ENCODE peak calls at places on chromosome 7, in ten cellular contexts. T is kidney; Y is activated CD4-positive, CD25-positive, alpha-beta regulatory T cell treated with anti-CD3 and anti-CD28 coated beads, Interleukin-2, amount 50 U/mL, for 16 hours; O is brain pericyte; G is GM06990; P is tibial artery; I is upper lobe of right lung; M is activated CD4-positive, alpha-beta T cell treated with anti-CD3 and anti-CD28 coated beads, Interleukin-2, amount 50 U/mL, for 48 hours; U is Peyer's patch; D is Daoy. J is an unnamed sample.

GRCh38 chr7:44845476-44845875 is 2.4 kb downstream of the H2AZ2 start:
- DNase-seq in T (no peak), Y (no peak), O (no peak), G (no peak), P (no peak), I (no peak), M (no peak), U (no peak), D (no peak), J (no peak)

GRCh38 chr7:74083928-74084721 is 521 bp downstream of the LIMK1 start:
- DNase-seq in T (peak; percentile 85), Y (no peak), O (no peak), G (peak; percentile 41), P (peak; percentile 73), I (peak; percentile 83), M (peak; percentile 47), U (peak; percentile 71), D (peak; percentile 84), J (no peak)

GRCh38 chr7:129784783-129785456 is 167.8 kb downstream of the UBE2H start:
- DNase-seq in T (no peak), Y (no peak), O (no peak), G (peak; percentile 51), P (no peak), I (no peak), M (no peak), U (peak; percentile 37), D (no peak), J (peak; percentile 17)

GRCh38 chr7:132653364-132653930 is 77.2 kb upstream of the PLXNA4 start:
- DNase-seq in T (no peak), Y (no peak), O (no peak), G (peak; percentile 15), P (no peak), I (no peak), M (no peak), U (no peak), D (no peak), J (no peak)

GRCh38 chr7:28458732-28459131 is 46.4 kb downstream of the CREB5 start:
- DNase-seq in T (no peak), Y (no peak), O (no peak), G (no peak), P (no peak), I (no peak), M (no peak), U (no peak), D (no peak), J (no peak)

GRCh38 chr7:22187691-22188348 is 169.1 kb downstream of the RAPGEF5 start:
- DNase-seq in T (no peak), Y (no peak), O (no peak), G (no peak), P (no peak), I (no peak), M (no peak), U (no peak), D (no peak), J (no peak)

GRCh38 chr7:95430864-95431263 is 4.0 kb downstream of the PON2 start:
- DNase-seq in T (no peak), Y (no peak), O (no peak), G (no peak), P (no peak), I (no peak), M (no peak), U (no peak), D (peak; percentile 57), J (no peak)

GRCh38 chr7:100584677-100585510 is 1.0 kb downstream of the LRCH4 start:
- DNase-seq in T (peak; percentile 88), Y (no peak), O (no peak), G (no peak), P (no peak), I (peak; percentile 77), M (no peak), U (peak; percentile 48), D (peak; percentile 47), J (peak; percentile 58)

GRCh38 chr7:137958593-137959431 is 43.1 kb downstream of the CREB3L2 start:
- DNase-seq in T (no peak), Y (no peak), O (no peak), G (no peak), P (no peak), I (no peak), M (no peak), U (no peak), D (no peak), J (no peak)

GRCh38 chr7:21364838-21365267 is 63.0 kb upstream of the SP4 start:
- DNase-seq in T (no peak), Y (no peak), O (no peak), G (peak; percentile 46), P (no peak), I (no peak), M (no peak), U (no peak), D (peak; percentile 29), J (no peak)

GRCh38 chr7:68559518-68559917 is 1038.8 kb upstream of the AUTS2 start:
- DNase-seq in T (no peak), Y (no peak), O (no peak), G (no peak), P (no peak), I (no peak), M (no peak), U (no peak), D (no peak), J (no peak)

GRCh38 chr7:48250441-48250951 is 79.2 kb downstream of the ABCA13 start:
- DNase-seq in T (no peak), Y (no peak), O (peak; percentile 16), G (no peak), P (no peak), I (no peak), M (no peak), U (no peak), D (peak; percentile 25), J (no peak)

GRCh38 chr7:6453737-6454136 is 6.0 kb upstream of the DAGLB start:
- DNase-seq in T (peak; percentile 4), Y (no peak), O (no peak), G (no peak), P (no peak), I (no peak), M (no peak), U (no peak), D (peak; percentile 65), J (no peak)

GRCh38 chr7:114922151-114922651 is 307 bp downstream of the MDFIC start:
- DNase-seq in T (no peak), Y (peak; percentile 33), O (no peak), G (peak; percentile 81), P (peak; percentile 71), I (peak; percentile 83), M (peak; percentile 74), U (peak; percentile 41), D (peak; percentile 87), J (peak; percentile 48)

GRCh38 chr7:133051066-133051465 is 30.8 kb downstream of the CHCHD3 start:
- DNase-seq in T (no peak), Y (no peak), O (peak; percentile 30), G (no peak), P (no peak), I (no peak), M (no peak), U (no peak), D (peak; percentile 32), J (no peak)

GRCh38 chr7:29853775-29854174 is 47.5 kb downstream of the WIPF3 start:
- DNase-seq in T (no peak), Y (no peak), O (no peak), G (no peak), P (no peak), I (no peak), M (no peak), U (no peak), D (no peak), J (no peak)

GRCh38 chr7:32077806-32078205 is 7.6 kb upstream of the PDE1C start:
- DNase-seq in T (no peak), Y (no peak), O (no peak), G (no peak), P (no peak), I (no peak), M (no peak), U (no peak), D (no peak), J (no peak)

GRCh38 chr7:102874166-102874829 is 38.5 kb upstream of the LRRC17 start:
- DNase-seq in T (no peak), Y (peak; percentile 2), O (no peak), G (peak; percentile 51), P (no peak), I (no peak), M (peak; percentile 8), U (no peak), D (peak; percentile 94), J (peak; percentile 77)

GRCh38 chr7:138338361-138338760 is 121.7 kb upstream of the TRIM24 start:
- DNase-seq in T (no peak), Y (no peak), O (no peak), G (no peak), P (no peak), I (no peak), M (no peak), U (no peak), D (peak; percentile 57), J (peak; percentile 15)

GRCh38 chr7:155696747-155697146 is 52.3 kb downstream of the RBM33 start:
- DNase-seq in T (no peak), Y (no peak), O (no peak), G (no peak), P (no peak), I (no peak), M (no peak), U (no peak), D (no peak), J (no peak)

GRCh38 chr7:158648168-158648567 is 56.4 kb downstream of the NCAPG2 start:
- DNase-seq in T (no peak), Y (no peak), O (no peak), G (no peak), P (no peak), I (no peak), M (no peak), U (no peak), D (no peak), J (no peak)

GRCh38 chr7:92613214-92613613 is 23.0 kb upstream of the FAM133B start:
- DNase-seq in T (no peak), Y (no peak), O (no peak), G (no peak), P (no peak), I (no peak), M (no peak), U (no peak), D (no peak), J (no peak)

GRCh38 chr7:27804139-27804538 is 64.2 kb downstream of the TAX1BP1 start:
- DNase-seq in T (no peak), Y (no peak), O (no peak), G (no peak), P (no peak), I (no peak), M (no peak), U (no peak), D (no peak), J (no peak)

GRCh38 chr7:111486472-111487142 is 75.7 kb downstream of the IMMP2L start:
- DNase-seq in T (no peak), Y (no peak), O (peak; percentile 27), G (peak; percentile 3), P (no peak), I (no peak), M (no peak), U (no peak), D (peak; percentile 66), J (peak; percentile 55)

GRCh38 chr7:36119005-36119711 is 33.9 kb upstream of the EEPD1 start:
- DNase-seq in T (no peak), Y (no peak), O (peak; percentile 83), G (no peak), P (no peak), I (no peak), M (no peak), U (no peak), D (peak; percentile 85), J (no peak)

GRCh38 chr7:31129067-31129466 is 77.0 kb downstream of the ADCYAP1R1 start:
- DNase-seq in T (no peak), Y (no peak), O (no peak), G (no peak), P (no peak), I (no peak), M (no peak), U (no peak), D (no peak), J (no peak)

GRCh38 chr7:33452805-33453502 is 323.6 kb downstream of the BBS9 start:
- DNase-seq in T (no peak), Y (no peak), O (no peak), G (no peak), P (no peak), I (no peak), M (no peak), U (no peak), D (no peak), J (no peak)

GRCh38 chr7:1662101-1662500 is 8.0 kb upstream of the ELFN1 start:
- DNase-seq in T (peak; percentile 39), Y (no peak), O (no peak), G (no peak), P (peak; percentile 52), I (peak; percentile 51), M (no peak), U (no peak), D (no peak), J (no peak)